ENCODE peak calls at places on chromosome 12, in eight cellular contexts. O is left lung; X is GM10248; J is CD4-positive, alpha-beta T cell; B is sigmoid colon; Z is MM.1S; T is endothelial cell; M is GM20000. V is an unnamed sample.

GRCh38 chr12:105524961-105525360 is 194.5 kb downstream of the C12orf75 start:
- DNase-seq in O (no peak), X (no peak), J (no peak), B (no peak), Z (no peak), T (no peak), M (no peak), V (no peak)

GRCh38 chr12:63133981-63134380 is 17.0 kb downstream of the AVPR1A start:
- DNase-seq in O (no peak), X (no peak), J (no peak), B (no peak), Z (no peak), T (no peak), M (no peak), V (no peak)

GRCh38 chr12:5014269-5014668 is 29.4 kb upstream of the KCNA5 start:
- DNase-seq in O (no peak), X (no peak), J (no peak), B (no peak), Z (no peak), T (no peak), M (no peak), V (no peak)

GRCh38 chr12:43349863-43350262 is 202.1 kb downstream of the ADAMTS20 start:
- DNase-seq in O (no peak), X (no peak), J (no peak), B (no peak), Z (no peak), T (no peak), M (no peak), V (no peak)

GRCh38 chr12:38664661-38665269 is 240.6 kb downstream of the CPNE8 start:
- DNase-seq in O (no peak), X (peak), J (no peak), B (no peak), Z (peak), T (peak), M (peak), V (no peak)

GRCh38 chr12:67357726-67358125 is 88.6 kb downstream of the CAND1 start:
- DNase-seq in O (no peak), X (no peak), J (no peak), B (no peak), Z (no peak), T (no peak), M (no peak), V (no peak)

GRCh38 chr12:50188280-50188781 is 21.2 kb upstream of the CERS5 start:
- DNase-seq in O (no peak), X (no peak), J (no peak), B (peak), Z (no peak), T (no peak), M (no peak), V (no peak)

GRCh38 chr12:124506145-124506831 is 61.1 kb downstream of the NCOR2 start:
- DNase-seq in O (peak), X (no peak), J (no peak), B (peak), Z (no peak), T (no peak), M (no peak), V (no peak)

GRCh38 chr12:116736962-116737773 is 701 bp downstream of the SPRING1 start:
- DNase-seq in O (peak), X (peak), J (no peak), B (no peak), Z (no peak), T (peak), M (no peak), V (peak)

GRCh38 chr12:19997996-19998395 is 370.3 kb upstream of the PDE3A start:
- DNase-seq in O (no peak), X (no peak), J (no peak), B (no peak), Z (no peak), T (no peak), M (no peak), V (no peak)
- TF ChIP-seq CTCF in O (no peak), X (no peak), J (no peak), B (no peak), Z (no peak), T (no peak), M (no peak), V (no peak)

GRCh38 chr12:13443498-13443897 is 247.0 kb downstream of the EMP1 start:
- DNase-seq in O (no peak), X (no peak), J (no peak), B (no peak), Z (no peak), T (no peak), M (no peak), V (no peak)

GRCh38 chr12:13444076-13444475 is 247.6 kb downstream of the EMP1 start:
- DNase-seq in O (no peak), X (no peak), J (no peak), B (no peak), Z (no peak), T (no peak), M (no peak), V (no peak)

GRCh38 chr12:13443028-13443427 is 246.5 kb downstream of the EMP1 start:
- DNase-seq in O (no peak), X (no peak), J (no peak), B (no peak), Z (no peak), T (no peak), M (no peak), V (no peak)

GRCh38 chr12:13440844-13441243 is 244.3 kb downstream of the EMP1 start:
- DNase-seq in O (no peak), X (no peak), J (no peak), B (no peak), Z (no peak), T (no peak), M (no peak), V (no peak)

GRCh38 chr12:13442457-13442856 is 245.9 kb downstream of the EMP1 start:
- DNase-seq in O (no peak), X (no peak), J (no peak), B (no peak), Z (no peak), T (no peak), M (no peak), V (no peak)
- TF ChIP-seq CTCF in O (no peak), X (no peak), J (no peak), B (no peak), Z (no peak), T (no peak), M (no peak), V (no peak)

DNA sequence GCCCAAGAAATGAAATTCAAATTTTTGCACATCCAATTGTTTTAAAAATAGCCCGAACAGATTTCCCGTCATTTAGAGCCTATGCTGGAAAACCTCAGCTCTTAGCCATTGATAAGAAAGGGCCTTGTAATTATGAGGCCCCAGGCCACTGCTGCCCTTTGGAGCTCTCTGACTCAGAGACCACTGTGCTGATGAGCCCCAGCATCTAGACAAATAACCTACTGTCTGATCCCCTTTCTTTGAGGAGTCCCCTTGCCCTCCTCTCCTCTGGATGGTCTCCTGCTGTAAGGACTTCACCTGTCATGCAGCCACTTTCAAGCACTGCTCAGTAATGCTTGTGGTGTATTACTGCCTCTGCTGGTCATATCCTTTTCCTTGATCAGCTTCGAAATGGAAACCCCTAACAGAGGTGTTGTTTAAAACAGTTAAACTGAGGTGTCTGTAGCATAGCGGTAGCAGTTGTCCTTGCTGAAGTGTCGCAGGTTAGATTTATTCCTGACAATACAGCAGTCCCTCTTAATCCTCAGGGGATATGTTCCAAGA is 159.9 kb upstream of the SRRM4 start:
- DNase-seq in O (no peak), X (no peak), J (no peak), B (no peak), Z (no peak), T (no peak), M (no peak), V (no peak)
- TF ChIP-seq CTCF in O (no peak), X (no peak), J (no peak), B (no peak), Z (no peak), T (no peak), M (no peak), V (no peak)

DNA sequence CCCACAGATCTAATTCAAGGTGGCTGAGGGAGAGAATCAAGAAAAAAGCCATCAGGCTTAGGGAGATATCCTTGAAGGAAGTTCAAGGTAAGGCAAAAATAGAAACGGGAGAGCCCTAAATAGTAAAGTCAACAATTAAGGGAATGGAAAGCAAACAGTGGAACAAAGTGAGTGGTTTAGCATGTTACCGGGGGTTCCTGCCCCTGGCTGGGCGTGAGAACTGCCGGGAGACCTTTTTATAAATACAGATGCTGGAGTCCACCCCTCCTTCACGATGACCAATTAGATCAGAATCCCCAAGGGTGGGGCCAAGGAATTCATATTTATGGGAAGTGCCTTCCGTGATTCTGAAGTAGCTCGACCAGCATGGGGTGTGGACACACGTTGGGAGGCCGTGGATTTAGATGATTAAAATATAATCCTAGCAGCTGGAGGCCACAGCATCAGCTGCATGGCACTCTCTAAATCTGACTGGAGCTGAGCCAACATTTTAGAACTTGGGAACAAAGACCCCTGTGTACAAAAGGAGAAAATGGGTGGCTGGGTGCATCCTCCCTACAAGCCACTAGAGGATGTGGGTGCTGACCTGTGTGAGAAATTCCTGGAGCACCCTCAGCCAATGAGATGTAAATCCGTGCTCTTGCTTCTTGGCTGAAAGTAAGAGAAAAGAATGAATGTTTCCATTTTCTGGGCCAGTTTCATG is 87.8 kb downstream of the SRRM4 start:
- DNase-seq in O (no peak), X (no peak), J (no peak), B (no peak), Z (no peak), T (no peak), M (no peak), V (no peak)
- TF ChIP-seq CTCF in O (no peak), X (no peak), J (no peak), B (no peak), Z (no peak), T (no peak), M (no peak), V (no peak)

DNA sequence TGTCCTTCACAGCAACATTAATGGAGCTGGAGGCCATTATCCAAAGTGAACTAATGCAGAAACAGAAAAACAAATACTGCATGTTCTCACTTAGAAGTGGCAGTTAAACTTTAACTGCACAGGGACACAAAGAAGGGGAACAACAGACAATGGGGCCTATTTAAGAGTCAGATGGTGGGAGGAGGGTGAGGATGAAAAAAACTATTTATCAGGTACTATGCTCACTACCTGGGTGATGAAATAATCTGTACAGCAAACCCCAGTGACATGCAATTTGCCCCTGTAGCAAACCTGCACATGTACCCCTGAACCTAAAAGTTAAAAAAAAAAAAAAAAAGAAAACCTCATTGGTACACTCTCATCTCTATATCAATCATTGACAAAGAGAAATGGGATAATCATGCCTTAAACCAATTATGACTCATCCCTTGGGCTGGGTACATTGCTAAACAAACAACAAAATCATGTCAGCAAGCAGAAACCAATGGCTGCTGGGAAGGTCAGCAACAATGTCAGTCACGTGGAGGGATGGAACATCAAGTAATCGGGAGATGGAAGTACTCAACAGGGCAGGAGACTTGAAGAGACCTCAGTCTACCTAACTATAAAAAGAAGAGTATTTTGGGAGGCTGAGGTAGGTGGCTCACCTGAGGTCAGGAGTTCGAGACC is 479.2 kb downstream of the RMST start:
- DNase-seq in O (no peak), X (no peak), J (no peak), B (no peak), Z (no peak), T (no peak), M (no peak), V (no peak)
- TF ChIP-seq CTCF in O (no peak), X (no peak), J (no peak), B (no peak), Z (no peak), T (no peak), M (no peak), V (no peak)

DNA sequence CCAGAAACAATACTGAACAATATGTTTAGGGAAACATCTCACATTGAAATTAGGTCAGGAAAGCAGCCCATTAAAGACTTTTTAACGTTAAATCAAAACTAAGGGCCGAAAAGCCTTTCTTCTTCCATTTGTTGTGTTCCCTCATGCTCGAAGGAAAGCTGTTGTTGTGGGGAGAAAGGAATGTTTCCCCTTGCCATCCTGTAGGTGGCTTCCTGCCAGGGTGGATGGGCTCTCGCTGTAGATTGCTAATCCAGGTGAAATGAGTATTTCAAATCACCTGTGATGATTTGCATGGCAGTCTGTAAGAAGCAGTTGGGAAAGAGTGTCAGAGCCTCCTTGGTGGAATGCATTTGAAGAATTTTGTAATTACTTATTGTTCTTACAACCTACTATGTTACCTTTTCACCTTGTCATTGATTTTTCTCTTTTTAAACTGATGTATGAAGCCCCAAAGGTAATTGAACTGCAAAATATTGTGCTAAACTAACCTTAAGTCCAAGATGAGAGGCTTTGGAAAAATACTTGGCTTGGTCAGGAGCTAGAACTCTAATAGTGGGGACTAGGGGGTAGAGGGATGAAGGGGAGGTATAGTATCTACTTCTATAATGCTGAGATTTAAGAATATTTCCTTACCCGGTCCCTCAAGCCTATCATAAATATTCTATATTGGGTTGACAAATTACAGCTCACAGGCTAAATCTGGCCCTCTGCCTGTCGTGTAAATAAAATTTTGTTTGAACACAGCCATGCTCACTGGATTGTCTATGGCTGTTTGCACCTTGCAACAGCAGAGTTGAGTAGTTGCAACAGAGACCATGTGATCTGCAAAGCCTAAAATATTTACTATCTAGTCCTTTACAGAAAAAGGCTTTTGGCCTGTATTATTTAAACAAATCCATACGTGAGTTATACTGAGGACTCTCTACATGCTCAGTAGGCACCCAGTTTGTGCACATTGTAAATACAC is 7.7 kb upstream of the DCP1B start:
- DNase-seq in O (no peak), X (no peak), J (no peak), B (no peak), Z (no peak), T (no peak), M (no peak), V (no peak)
- TF ChIP-seq CTCF in O (no peak), X (no peak), J (no peak), B (no peak), Z (no peak), T (no peak), M (no peak), V (no peak)

DNA sequence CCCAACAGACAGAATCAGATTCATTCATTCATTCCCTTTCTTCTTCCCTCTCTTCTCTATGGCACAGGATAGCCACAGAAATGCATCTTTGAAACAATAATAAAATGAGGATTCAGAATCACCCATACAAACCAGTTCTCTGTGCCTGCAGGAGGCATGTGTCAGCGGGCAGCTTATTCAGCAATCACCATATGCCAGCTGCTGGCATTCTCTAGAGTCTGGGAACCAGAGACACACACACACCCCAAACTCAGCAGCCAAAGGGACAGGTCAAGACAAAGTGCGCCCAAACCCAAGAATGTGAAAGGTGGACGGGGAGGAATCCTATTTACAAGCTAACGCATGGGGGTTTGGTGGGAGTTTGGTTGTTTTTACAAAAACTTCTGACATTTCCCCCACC is 14.1 kb downstream of the ARF3 start:
- DNase-seq in O (no peak), X (no peak), J (no peak), B (no peak), Z (no peak), T (no peak), M (no peak), V (no peak)
- TF ChIP-seq CTCF in O (no peak), X (no peak), J (no peak), B (no peak), Z (no peak), T (no peak), M (no peak), V (no peak)

V was measured in GM13977.